ENCODE peak calls at places on chromosomes 11 and 22, in eight cellular contexts. One of them, this sample, is unnamed. For H3K4me1 and H3K36me3, the result is how much of the 10 kb centered on the place peaks cover.

GRCh38 chr11:122319842-122320555 is 204.0 kb upstream of the BLID start:
- DNase-seq in left ventricle myocardium inferior: no peak
- DNase-seq in right lobe of liver: no peak
- DNase-seq in tibial nerve: no peak
- DNase-seq in fibroblast of lung: no peak
- DNase-seq in transverse colon: no peak
- DNase-seq in adrenal gland: no peak
- DNase-seq in IMR-90: no peak
- DNase-seq in this sample: no peak

GRCh38 chr11:59173080-59173963 is 1.4 kb downstream of the DTX4 start:
- DNase-seq in right lobe of liver: peak
- DNase-seq in tibial nerve: no peak
- DNase-seq in fibroblast of lung: peak
- DNase-seq in left ventricle myocardium inferior: no peak
- DNase-seq in IMR-90: peak
- DNase-seq in adrenal gland: no peak
- DNase-seq in transverse colon: peak
- DNase-seq in this sample: peak

GRCh38 chr11:111472228-111472627 is 40.0 kb downstream of the BTG4 start:
- DNase-seq in adrenal gland: no peak
- DNase-seq in right lobe of liver: no peak
- DNase-seq in tibial nerve: no peak
- DNase-seq in fibroblast of lung: no peak
- DNase-seq in left ventricle myocardium inferior: no peak
- DNase-seq in transverse colon: no peak
- DNase-seq in IMR-90: no peak
- DNase-seq in this sample: no peak

GRCh38 chr11:69563306-69563705 is 77.7 kb upstream of the CCND1 start:
- DNase-seq in tibial nerve: no peak
- DNase-seq in right lobe of liver: no peak
- DNase-seq in IMR-90: no peak
- DNase-seq in left ventricle myocardium inferior: no peak
- DNase-seq in fibroblast of lung: no peak
- DNase-seq in transverse colon: no peak
- DNase-seq in adrenal gland: no peak
- DNase-seq in this sample: no peak

GRCh38 chr11:2385156-2386151 is 8.3 kb downstream of the CD81 start:
- DNase-seq in left ventricle myocardium inferior: no peak
- DNase-seq in IMR-90: no peak
- DNase-seq in tibial nerve: no peak
- DNase-seq in right lobe of liver: no peak
- DNase-seq in transverse colon: no peak
- DNase-seq in adrenal gland: no peak
- DNase-seq in fibroblast of lung: no peak
- DNase-seq in this sample: no peak

GRCh38 chr11:24298126-24298525 is 198.7 kb upstream of the LUZP2 start:
- DNase-seq in transverse colon: no peak
- DNase-seq in left ventricle myocardium inferior: no peak
- DNase-seq in right lobe of liver: no peak
- DNase-seq in tibial nerve: no peak
- DNase-seq in adrenal gland: no peak
- DNase-seq in fibroblast of lung: no peak
- DNase-seq in IMR-90: peak
- DNase-seq in this sample: no peak

GRCh38 chr11:43376594-43376993 is 17.9 kb downstream of the TTC17 start:
- DNase-seq in IMR-90: peak
- DNase-seq in tibial nerve: no peak
- DNase-seq in left ventricle myocardium inferior: no peak
- DNase-seq in right lobe of liver: no peak
- DNase-seq in transverse colon: no peak
- DNase-seq in fibroblast of lung: peak
- DNase-seq in adrenal gland: no peak
- DNase-seq in this sample: no peak

GRCh38 chr11:121109916-121110656 is 9.0 kb downstream of the TECTA start:
- DNase-seq in left ventricle myocardium inferior: no peak
- DNase-seq in adrenal gland: no peak
- DNase-seq in fibroblast of lung: no peak
- DNase-seq in tibial nerve: no peak
- DNase-seq in IMR-90: no peak
- DNase-seq in transverse colon: no peak
- DNase-seq in right lobe of liver: no peak
- DNase-seq in this sample: no peak

GRCh38 chr22:46011627-46012181 is 34.7 kb upstream of the WNT7B start:
- DNase-seq in IMR-90: no peak
- DNase-seq in left ventricle myocardium inferior: peak
- DNase-seq in fibroblast of lung: peak
- DNase-seq in right lobe of liver: peak
- DNase-seq in transverse colon: no peak
- DNase-seq in adrenal gland: peak
- DNase-seq in tibial nerve: no peak
- DNase-seq in this sample: no peak

GRCh38 chr11:117090111-117090706 is 8.0 kb downstream of the SIK3 start:
- DNase-seq in adrenal gland: no peak
- DNase-seq in transverse colon: no peak
- DNase-seq in right lobe of liver: no peak
- DNase-seq in tibial nerve: no peak
- DNase-seq in fibroblast of lung: peak
- DNase-seq in IMR-90: no peak
- DNase-seq in left ventricle myocardium inferior: no peak
- DNase-seq in this sample: no peak

GRCh38 chr11:10633261-10633660 is 60.3 kb downstream of the IRAG1 start:
- DNase-seq in tibial nerve: no peak
- DNase-seq in fibroblast of lung: no peak
- DNase-seq in adrenal gland: peak
- DNase-seq in left ventricle myocardium inferior: no peak
- DNase-seq in IMR-90: no peak
- DNase-seq in right lobe of liver: no peak
- DNase-seq in transverse colon: no peak
- DNase-seq in this sample: no peak

GRCh38 chr11:37322333-37323194 is 724.5 kb upstream of the RAG2 start:
- DNase-seq in right lobe of liver: no peak
- DNase-seq in tibial nerve: no peak
- DNase-seq in left ventricle myocardium inferior: no peak
- DNase-seq in adrenal gland: no peak
- DNase-seq in transverse colon: no peak
- DNase-seq in fibroblast of lung: no peak
- DNase-seq in IMR-90: no peak
- DNase-seq in this sample: no peak

DNA sequence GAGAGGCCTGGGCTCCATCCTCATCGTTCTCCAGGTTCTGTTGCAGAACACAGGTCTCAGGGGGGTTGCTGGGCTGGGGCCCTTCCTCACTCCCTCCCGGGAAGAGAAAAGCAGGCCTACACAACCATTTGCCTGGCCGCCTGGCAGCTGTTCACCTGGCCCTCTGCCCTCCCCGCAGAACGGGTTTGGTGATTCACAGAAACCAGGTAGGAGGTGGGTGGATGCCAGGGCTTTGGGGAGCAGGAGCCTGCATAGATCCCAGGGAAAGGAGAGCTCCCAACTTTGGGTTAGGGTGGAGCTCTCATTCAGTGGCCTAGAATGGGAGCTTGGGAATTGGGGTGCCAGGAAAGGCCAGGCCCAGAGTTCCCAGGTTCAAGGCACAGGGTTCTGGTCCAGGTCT is 995 bp downstream of the TMEM134 start:
- DNase-seq in transverse colon: peak
- DNase-seq in tibial nerve: no peak
- DNase-seq in adrenal gland: peak
- DNase-seq in IMR-90: no peak
- DNase-seq in right lobe of liver: peak
- DNase-seq in fibroblast of lung: peak
- DNase-seq in left ventricle myocardium inferior: no peak
- DNase-seq in this sample: no peak
- H3K4me1 ChIP-seq in transverse colon: under half
- H3K4me1 ChIP-seq in tibial nerve: under half
- H3K4me1 ChIP-seq in adrenal gland: under half
- H3K4me1 ChIP-seq in IMR-90: under half
- H3K4me1 ChIP-seq in right lobe of liver: under half
- H3K4me1 ChIP-seq in fibroblast of lung: under half
- H3K4me1 ChIP-seq in left ventricle myocardium inferior: half or more
- H3K4me1 ChIP-seq in this sample: under half

GRCh38 chr11:109795234-109795633 is 298.0 kb upstream of the ZC3H12C start:
- DNase-seq in fibroblast of lung: peak
- DNase-seq in tibial nerve: no peak
- DNase-seq in right lobe of liver: no peak
- DNase-seq in transverse colon: no peak
- DNase-seq in left ventricle myocardium inferior: no peak
- DNase-seq in IMR-90: peak
- DNase-seq in adrenal gland: peak
- DNase-seq in this sample: no peak

GRCh38 chr11:109789911-109790310 is 303.3 kb upstream of the ZC3H12C start:
- DNase-seq in adrenal gland: no peak
- DNase-seq in tibial nerve: no peak
- DNase-seq in right lobe of liver: no peak
- DNase-seq in fibroblast of lung: peak
- DNase-seq in transverse colon: no peak
- DNase-seq in left ventricle myocardium inferior: no peak
- DNase-seq in IMR-90: peak
- DNase-seq in this sample: no peak

GRCh38 chr11:109788969-109789490 is 304.2 kb upstream of the ZC3H12C start:
- DNase-seq in adrenal gland: no peak
- DNase-seq in fibroblast of lung: no peak
- DNase-seq in right lobe of liver: no peak
- DNase-seq in tibial nerve: no peak
- DNase-seq in left ventricle myocardium inferior: no peak
- DNase-seq in IMR-90: no peak
- DNase-seq in transverse colon: no peak
- DNase-seq in this sample: no peak

GRCh38 chr11:109794501-109794900 is 298.7 kb upstream of the ZC3H12C start:
- DNase-seq in IMR-90: peak
- DNase-seq in adrenal gland: no peak
- DNase-seq in transverse colon: no peak
- DNase-seq in right lobe of liver: no peak
- DNase-seq in tibial nerve: no peak
- DNase-seq in left ventricle myocardium inferior: no peak
- DNase-seq in fibroblast of lung: peak
- DNase-seq in this sample: no peak

DNA sequence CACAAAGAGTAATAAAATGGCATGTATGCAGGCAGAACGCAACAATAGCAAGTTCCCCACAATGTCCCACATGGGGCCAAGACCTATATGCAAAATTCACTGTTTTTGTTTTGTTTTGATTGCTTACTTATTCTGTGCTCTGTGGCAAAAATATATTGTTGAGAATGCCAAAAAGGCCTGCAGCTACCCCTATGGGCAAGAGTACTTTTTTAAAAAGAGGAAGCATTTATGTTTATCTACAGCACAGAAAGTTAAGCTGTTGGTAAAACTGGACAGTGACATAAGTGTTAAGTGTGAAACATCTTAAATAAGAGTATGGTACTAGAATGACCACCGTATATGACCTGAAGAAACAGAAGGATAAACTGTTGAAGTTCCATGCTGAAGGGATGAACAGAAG is 301.9 kb upstream of the ZC3H12C start:
- DNase-seq in transverse colon: no peak
- DNase-seq in right lobe of liver: no peak
- DNase-seq in IMR-90: no peak
- DNase-seq in adrenal gland: no peak
- DNase-seq in tibial nerve: no peak
- DNase-seq in left ventricle myocardium inferior: no peak
- DNase-seq in fibroblast of lung: no peak
- DNase-seq in this sample: no peak
- TF ChIP-seq CTCF in transverse colon: no peak
- TF ChIP-seq CTCF in right lobe of liver: no peak
- TF ChIP-seq CTCF in IMR-90: no peak
- TF ChIP-seq CTCF in adrenal gland: no peak
- TF ChIP-seq CTCF in tibial nerve: no peak
- TF ChIP-seq CTCF in left ventricle myocardium inferior: no peak
- TF ChIP-seq CTCF in fibroblast of lung: no peak
- TF ChIP-seq CTCF in this sample: no peak

GRCh38 chr11:66834539-66834845 is 8.7 kb upstream of the RCE1 start:
- DNase-seq in tibial nerve: no peak
- DNase-seq in right lobe of liver: no peak
- DNase-seq in left ventricle myocardium inferior: no peak
- DNase-seq in transverse colon: no peak
- DNase-seq in IMR-90: no peak
- DNase-seq in fibroblast of lung: no peak
- DNase-seq in adrenal gland: no peak
- DNase-seq in this sample: no peak

GRCh38 chr11:66840317-66841091 is 2.7 kb upstream of the RCE1 start:
- DNase-seq in left ventricle myocardium inferior: no peak
- DNase-seq in IMR-90: no peak
- DNase-seq in tibial nerve: no peak
- DNase-seq in adrenal gland: no peak
- DNase-seq in transverse colon: no peak
- DNase-seq in fibroblast of lung: no peak
- DNase-seq in right lobe of liver: no peak
- DNase-seq in this sample: no peak

GRCh38 chr11:66834943-66835342 is 8.3 kb upstream of the RCE1 start:
- DNase-seq in tibial nerve: no peak
- DNase-seq in right lobe of liver: no peak
- DNase-seq in IMR-90: no peak
- DNase-seq in fibroblast of lung: no peak
- DNase-seq in left ventricle myocardium inferior: no peak
- DNase-seq in adrenal gland: peak
- DNase-seq in transverse colon: no peak
- DNase-seq in this sample: no peak

GRCh38 chr11:66841861-66842260 is 1.4 kb upstream of the RCE1 start:
- DNase-seq in fibroblast of lung: no peak
- DNase-seq in tibial nerve: no peak
- DNase-seq in transverse colon: no peak
- DNase-seq in IMR-90: no peak
- DNase-seq in left ventricle myocardium inferior: no peak
- DNase-seq in right lobe of liver: no peak
- DNase-seq in adrenal gland: no peak
- DNase-seq in this sample: no peak

DNA sequence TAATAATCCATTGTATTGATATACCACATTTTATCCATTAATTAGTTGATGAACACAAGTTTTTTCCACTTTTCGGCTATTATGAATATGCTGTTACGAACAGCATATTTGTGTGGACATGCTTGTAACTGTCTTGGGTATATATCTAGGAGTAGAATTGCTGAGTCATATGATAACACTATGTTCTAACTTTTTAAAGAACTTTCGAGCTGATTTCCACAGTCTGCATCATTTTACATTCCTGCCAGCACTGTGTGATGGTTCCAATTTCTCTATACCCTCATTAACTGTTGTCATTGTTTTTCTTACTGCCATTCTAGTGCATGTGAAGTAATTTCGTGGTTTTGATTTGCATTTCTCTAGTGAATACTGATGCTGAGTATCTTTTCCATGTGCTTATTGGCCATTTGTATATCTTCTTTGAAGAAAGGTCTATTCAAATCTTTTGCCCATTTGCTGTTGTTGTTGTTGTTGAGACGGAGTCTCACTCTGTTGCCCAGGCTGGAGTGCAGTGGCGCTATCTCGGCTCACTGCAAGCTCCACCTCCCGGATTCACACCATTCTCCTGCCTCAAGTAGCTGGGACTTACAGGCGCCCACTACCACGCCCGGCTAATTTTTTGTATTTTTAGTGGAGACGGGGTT is 7.4 kb upstream of the RCE1 start:
- DNase-seq in tibial nerve: no peak
- DNase-seq in IMR-90: peak
- DNase-seq in right lobe of liver: no peak
- DNase-seq in transverse colon: no peak
- DNase-seq in fibroblast of lung: peak
- DNase-seq in left ventricle myocardium inferior: no peak
- DNase-seq in adrenal gland: no peak
- DNase-seq in this sample: peak
- H3K36me3 ChIP-seq in tibial nerve: under half
- H3K36me3 ChIP-seq in IMR-90: under half
- H3K36me3 ChIP-seq in right lobe of liver: under half
- H3K36me3 ChIP-seq in transverse colon: under half
- H3K36me3 ChIP-seq in fibroblast of lung: under half
- H3K36me3 ChIP-seq in left ventricle myocardium inferior: under half
- H3K36me3 ChIP-seq in adrenal gland: under half
- H3K36me3 ChIP-seq in this sample: under half

GRCh38 chr11:76141901-76142300 is 64.4 kb downstream of the WNT11 start:
- DNase-seq in tibial nerve: no peak
- DNase-seq in fibroblast of lung: no peak
- DNase-seq in transverse colon: no peak
- DNase-seq in adrenal gland: no peak
- DNase-seq in left ventricle myocardium inferior: no peak
- DNase-seq in right lobe of liver: no peak
- DNase-seq in IMR-90: peak
- DNase-seq in this sample: no peak
- H3K4me1 ChIP-seq in tibial nerve: under half
- H3K4me1 ChIP-seq in fibroblast of lung: under half
- H3K4me1 ChIP-seq in transverse colon: under half
- H3K4me1 ChIP-seq in adrenal gland: under half
- H3K4me1 ChIP-seq in left ventricle myocardium inferior: under half
- H3K4me1 ChIP-seq in right lobe of liver: under half
- H3K4me1 ChIP-seq in IMR-90: under half
- H3K4me1 ChIP-seq in this sample: under half

This sample was measured in cardiac muscle cell.